ENCODE peak calls at places on chromosomes 3 and 15, in five cellular contexts. G, K, X, C and T are unnamed samples.

GRCh38 chr3:130849111-130849552 is 44.8 kb upstream of the ATP2C1 start:
- DNase-seq in G (no peak), K (no peak), X (peak; percentile 41), C (no peak), T (no peak)

GRCh38 chr15:51536965-51537574 is 85.5 kb downstream of the DMXL2 start:
- DNase-seq in G (peak; percentile 17), K (no peak), X (no peak), C (peak; percentile 27), T (no peak)

GRCh38 chr3:24088782-24089181 is 143.7 kb downstream of the NR1D2 start:
- DNase-seq in G (peak; percentile 35), K (no peak), X (no peak), C (peak; percentile 33), T (no peak)

GRCh38 chr3:154100556-154100955 is 20.6 kb upstream of the ARHGEF26 start:
- DNase-seq in G (no peak), K (no peak), X (no peak), C (peak; percentile 10), T (no peak)

GRCh38 chr15:59380902-59381610 is 8.4 kb upstream of the MYO1E start:
- DNase-seq in G (peak; percentile 13), K (no peak), X (peak; percentile 16), C (no peak), T (no peak)

GRCh38 chr3:194070634-194071409 is 65.1 kb upstream of the HES1 start:
- DNase-seq in G (peak; percentile 91), K (peak; percentile 34), X (peak; percentile 83), C (peak; percentile 97), T (peak; percentile 69)

GRCh38 chr15:71752604-71753289 is 57.6 kb upstream of the NR2E3 start:
- DNase-seq in G (peak; percentile 74), K (no peak), X (no peak), C (peak; percentile 99), T (no peak)

GRCh38 chr3:127069814-127070440 is 87.0 kb downstream of the PLXNA1 start:
- DNase-seq in G (no peak), K (no peak), X (no peak), C (no peak), T (no peak)

GRCh38 chr3:81726132-81726531 is 35.3 kb downstream of the GBE1 start:
- DNase-seq in G (no peak), K (no peak), X (no peak), C (peak; percentile 32), T (no peak)

GRCh38 chr3:162978136-162978535 is 1481.5 kb downstream of the OTOL1 start:
- DNase-seq in G (no peak), K (no peak), X (no peak), C (no peak), T (no peak)

GRCh38 chr3:64974401-64974800 is 286.6 kb upstream of the ADAMTS9 start:
- DNase-seq in G (no peak), K (no peak), X (no peak), C (no peak), T (no peak)

GRCh38 chr15:69085325-69086081 is 71.0 kb downstream of the NOX5 start:
- DNase-seq in G (no peak), K (no peak), X (no peak), C (no peak), T (no peak)

GRCh38 chr3:48472673-48472922 is 26.1 kb downstream of the ATRIP start:
- DNase-seq in G (no peak), K (no peak), X (no peak), C (no peak), T (no peak)

GRCh38 chr3:127038476-127038875 is 55.6 kb downstream of the PLXNA1 start:
- DNase-seq in G (no peak), K (no peak), X (no peak), C (no peak), T (no peak)

GRCh38 chr15:78203346-78204225 is 30.8 kb downstream of the ACSBG1 start:
- DNase-seq in G (peak; percentile 2), K (no peak), X (peak; percentile 9), C (no peak), T (peak; percentile 56)

GRCh38 chr15:58770519-58770856 is 614 bp upstream of the MINDY2 start:
- DNase-seq in G (peak; percentile 64), K (no peak), X (no peak), C (no peak), T (no peak)

GRCh38 chr15:70833897-70834765 is 19.8 kb downstream of the LARP6 start:
- DNase-seq in G (peak; percentile 65), K (no peak), X (no peak), C (peak; percentile 78), T (no peak)

GRCh38 chr3:11238057-11238456 is 34.1 kb upstream of the ATG7 start:
- DNase-seq in G (peak; percentile 23), K (no peak), X (no peak), C (peak; percentile 94), T (no peak)

GRCh38 chr15:55267401-55268053 is 22.1 kb downstream of the RAB27A start:
- DNase-seq in G (peak; percentile 37), K (no peak), X (peak; percentile 55), C (peak; percentile 75), T (no peak)

GRCh38 chr15:57525581-57525980 is 66.1 kb upstream of the MYZAP start:
- DNase-seq in G (no peak), K (no peak), X (no peak), C (no peak), T (no peak)

GRCh38 chr3:131454501-131454900 is 48.3 kb downstream of the MRPL3 start:
- DNase-seq in G (no peak), K (no peak), X (no peak), C (peak; percentile 6), T (no peak)

GRCh38 chr3:114378760-114379159 is 84.9 kb downstream of the TIGIT start:
- DNase-seq in G (no peak), K (no peak), X (no peak), C (no peak), T (no peak)

GRCh38 chr15:54803139-54803808 is 393.5 kb downstream of the RSL24D1 start:
- DNase-seq in G (no peak), K (no peak), X (no peak), C (peak; percentile 11), T (peak; percentile 2)

GRCh38 chr15:89790206-89790605 is 14.1 kb downstream of the MESP2 start:
- DNase-seq in G (no peak), K (no peak), X (no peak), C (no peak), T (no peak)

GRCh38 chr15:62067448-62068044 is 769 bp downstream of the C2CD4A start:
- DNase-seq in G (peak; percentile 28), K (no peak), X (no peak), C (no peak), T (peak; percentile 11)

GRCh38 chr15:36029606-36030005 is 483.6 kb upstream of the DPH6 start:
- DNase-seq in G (no peak), K (no peak), X (no peak), C (no peak), T (no peak)